ENCODE peak calls at places on chromosome 10, in six cellular contexts. M is GM23248, V is HCT116, D is IMR-90, C is hepatocyte, Y is H9. Q is an unnamed sample.

GRCh38 chr10:119197921-119198320 is 9.4 kb upstream of the GRK5 start:
- DNase-seq in D (peak; percentile 90), C (no peak), V (no peak), M (peak; percentile 86), Y (no peak), Q (no peak)

GRCh38 chr10:132130286-132131265 is 56.2 kb upstream of the DPYSL4 start:
- DNase-seq in V (no peak), C (no peak), D (no peak), Y (no peak), M (no peak), Q (no peak)

GRCh38 chr10:80204801-80205477 is 398 bp downstream of the ANXA11 start:
- DNase-seq in V (no peak), M (peak; percentile 66), Y (no peak), D (peak; percentile 30), C (peak; percentile 67), Q (no peak)

GRCh38 chr10:102781089-102781920 is 37.6 kb downstream of the WBP1L start:
- DNase-seq in Y (no peak), M (no peak), V (no peak), D (no peak), C (peak; percentile 32), Q (no peak)

GRCh38 chr10:14327535-14327934 is 3.2 kb downstream of the FRMD4A start:
- DNase-seq in M (no peak), V (no peak), D (no peak), C (no peak), Y (no peak), Q (no peak)

GRCh38 chr10:125823663-125824251 is 411 bp downstream of the BCCIP start:
- DNase-seq in M (peak; percentile 56), Y (no peak), D (peak; percentile 1), V (no peak), C (peak; percentile 25), Q (no peak)

GRCh38 chr10:128432423-128432822 is 306.2 kb upstream of the MKI67 start:
- DNase-seq in Y (no peak), V (no peak), D (no peak), M (no peak), C (no peak), Q (no peak)

GRCh38 chr10:30059209-30060107 is at the start of gene JCAD:
- DNase-seq in D (no peak), C (peak; percentile 79), V (no peak), M (peak; percentile 74), Y (peak; percentile 77), Q (peak; percentile 47)

GRCh38 chr10:80458638-80459037 is 4.5 kb downstream of the TSPAN14 start:
- DNase-seq in M (peak; percentile 36), C (no peak), Y (no peak), D (no peak), V (no peak), Q (no peak)

GRCh38 chr10:132103116-132103910 is 37.6 kb downstream of the JAKMIP3 start:
- DNase-seq in M (no peak), Y (no peak), V (no peak), C (no peak), D (no peak), Q (no peak)

DNA sequence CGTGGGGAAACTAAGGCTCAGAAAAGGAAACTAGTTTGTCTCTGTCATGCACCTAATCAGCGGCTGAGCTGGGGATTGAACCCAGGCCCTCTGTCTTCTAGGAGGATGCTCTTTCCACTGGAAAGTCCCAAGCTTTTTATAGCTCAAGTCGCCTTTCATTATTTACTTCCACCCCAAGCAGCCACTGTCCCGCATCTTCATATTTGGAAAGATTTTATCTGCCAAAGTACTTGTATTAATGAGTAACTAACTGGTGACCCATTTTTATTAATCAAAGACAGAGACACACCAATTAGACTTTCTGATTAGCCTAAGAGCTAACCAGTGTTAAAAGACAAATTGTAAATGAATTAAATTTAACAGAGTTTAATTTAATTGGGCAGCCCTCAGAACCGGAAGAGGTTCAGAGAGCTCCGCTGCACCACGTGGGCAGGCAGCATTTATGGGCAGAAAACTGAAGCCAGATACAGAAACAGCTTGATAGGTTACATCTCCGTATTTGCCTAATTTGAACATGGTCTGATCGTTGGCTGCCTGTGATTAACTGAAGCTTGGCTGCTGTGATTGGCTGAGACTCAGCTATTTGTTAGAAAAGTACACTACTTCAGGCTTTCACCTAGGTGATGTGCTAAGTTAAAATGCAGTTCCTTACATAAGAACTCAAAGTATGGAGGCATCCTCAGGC is 78.5 kb upstream of the PDCD4 start:
- DNase-seq in M (no peak), C (no peak), D (no peak), Y (no peak), V (no peak), Q (no peak)
- H3K4me2 ChIP-seq in M (no peak overlapping the region), C (no peak overlapping the region), D (no peak overlapping the region), Y (no peak overlapping the region), V (no peak overlapping the region), Q (no peak overlapping the region)

DNA sequence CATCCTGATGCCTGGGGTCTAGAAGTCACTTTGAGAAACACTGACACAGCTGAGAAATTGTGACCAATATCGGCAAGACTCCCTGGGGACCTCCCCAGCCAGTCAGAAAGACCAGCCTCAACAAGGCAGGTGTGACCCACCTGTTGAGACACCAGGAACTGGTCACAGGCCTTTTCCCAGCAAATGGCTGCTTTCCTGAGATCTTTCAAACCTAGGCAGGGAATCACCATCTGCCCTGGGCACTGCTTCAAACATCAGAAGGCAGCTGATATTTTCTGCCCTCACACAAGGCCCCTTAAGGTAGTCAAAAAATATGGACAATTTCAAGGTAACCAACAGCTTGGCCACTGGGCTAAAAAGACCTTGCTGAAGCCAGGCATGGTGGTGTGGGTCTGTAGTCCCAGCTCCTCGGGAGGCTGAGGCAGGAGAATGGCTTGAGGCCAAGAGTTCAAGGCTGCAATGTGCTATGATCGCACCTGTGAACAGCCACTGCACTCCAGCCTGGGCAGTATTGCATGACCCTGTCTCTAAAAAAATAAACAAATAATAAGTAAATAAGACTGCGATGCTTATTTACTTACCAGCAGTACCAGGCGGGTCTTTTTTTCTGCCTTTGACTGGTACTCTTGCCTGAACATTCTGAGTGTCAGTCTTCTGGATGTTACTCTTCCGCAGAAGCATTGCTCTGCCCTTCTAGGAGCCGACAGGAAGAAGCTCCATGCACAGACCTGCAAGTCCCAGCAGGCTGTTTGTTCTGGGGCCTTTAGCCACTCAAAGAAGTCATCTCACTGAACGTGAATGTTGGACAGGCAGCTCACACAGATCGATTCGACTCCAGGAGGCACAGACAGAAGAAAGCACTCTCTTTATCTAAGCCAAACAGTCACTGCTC is 59.7 kb downstream of the SORBS1 start:
- DNase-seq in C (no peak), M (no peak), V (no peak), Y (no peak), D (no peak), Q (no peak)
- H3K4me1 ChIP-seq in C (peaks cover 23% of the 10 kb centered on the region), M (peaks cover 11% of the 10 kb centered on the region), V (no peaks in the 10 kb centered on the region), Y (peaks cover 5% of the 10 kb centered on the region), D (no peaks in the 10 kb centered on the region), Q (no peaks in the 10 kb centered on the region)

DNA sequence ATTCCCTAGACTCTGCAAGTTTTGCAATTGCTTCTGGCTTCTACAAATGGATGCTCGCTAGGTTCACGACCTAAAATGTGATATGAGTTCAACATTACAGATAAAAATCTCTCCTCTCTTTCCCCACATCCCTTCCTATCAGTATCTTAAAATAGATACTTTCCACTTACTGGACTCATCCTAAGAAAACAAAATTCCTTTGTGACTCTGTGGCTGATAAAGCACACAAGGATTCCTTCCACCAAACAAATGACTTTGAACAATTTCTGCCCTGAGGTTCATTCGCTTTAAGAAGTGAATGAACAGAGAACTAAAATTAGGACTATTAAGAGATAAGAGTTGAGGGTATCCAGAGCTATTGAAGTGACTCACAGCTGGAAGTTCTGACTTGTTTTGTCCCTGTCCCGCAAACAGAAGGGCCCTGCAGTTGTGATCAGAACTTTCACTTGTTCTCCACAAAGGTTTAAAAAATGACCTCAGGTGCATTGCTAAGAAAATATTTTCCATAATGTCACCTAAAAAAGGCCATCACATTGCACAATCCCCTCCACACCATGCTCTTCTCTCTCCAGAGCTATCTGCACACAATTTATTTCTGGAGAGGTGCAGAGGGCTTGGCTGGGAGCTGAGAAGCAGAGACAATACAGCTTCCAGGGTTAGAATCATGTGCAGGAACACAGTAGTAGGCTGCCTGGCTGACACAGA is 96.1 kb downstream of the PIP4K2A start:
- DNase-seq in V (peak; percentile 39), M (peak; percentile 44), C (no peak), D (peak; percentile 69), Y (no peak), Q (peak; percentile 45)
- H3K4me2 ChIP-seq in V (peak overlapping the region; percentile 84), M (peak overlapping the region; percentile 53), C (no peak overlapping the region), D (peak overlapping the region; percentile 78), Y (no peak overlapping the region), Q (peak overlapping the region; percentile 63)

GRCh38 chr10:110699859-110700468 is 55.8 kb downstream of the RBM20 start:
- DNase-seq in V (no peak), D (no peak), M (no peak), C (no peak), Y (no peak), Q (no peak)
- H3K4me1 ChIP-seq in V (no peaks in the 10 kb centered on the region), D (no peaks in the 10 kb centered on the region), M (no peaks in the 10 kb centered on the region), C (no peaks in the 10 kb centered on the region), Y (peaks cover 5% of the 10 kb centered on the region), Q (no peaks in the 10 kb centered on the region)

GRCh38 chr10:109374215-109374614 is 549.1 kb downstream of the XPNPEP1 start:
- DNase-seq in Y (no peak), D (peak; percentile 78), M (peak; percentile 87), V (no peak), C (no peak), Q (no peak)
- H3K4me2 ChIP-seq in Y (no peak overlapping the region), D (no peak overlapping the region), M (peak overlapping the region; percentile 14), V (no peak overlapping the region), C (no peak overlapping the region), Q (no peak overlapping the region)

GRCh38 chr10:70391654-70392053 is 9.2 kb upstream of the LRRC20 start:
- DNase-seq in Y (no peak), V (no peak), M (no peak), C (no peak), D (no peak), Q (no peak)
- H3K4me1 ChIP-seq in Y (peaks cover 3% of the 10 kb centered on the region), V (peaks cover 15% of the 10 kb centered on the region), M (peaks cover 5% of the 10 kb centered on the region), C (peaks cover 2% of the 10 kb centered on the region), D (no peaks in the 10 kb centered on the region), Q (no peaks in the 10 kb centered on the region)

GRCh38 chr10:35838080-35838479 is 196.0 kb upstream of the FZD8 start:
- DNase-seq in M (no peak), V (no peak), D (no peak), C (no peak), Y (no peak), Q (no peak)

GRCh38 chr10:35835545-35835944 is 193.4 kb upstream of the FZD8 start:
- DNase-seq in M (no peak), D (no peak), Y (no peak), C (no peak), V (no peak), Q (no peak)

DNA sequence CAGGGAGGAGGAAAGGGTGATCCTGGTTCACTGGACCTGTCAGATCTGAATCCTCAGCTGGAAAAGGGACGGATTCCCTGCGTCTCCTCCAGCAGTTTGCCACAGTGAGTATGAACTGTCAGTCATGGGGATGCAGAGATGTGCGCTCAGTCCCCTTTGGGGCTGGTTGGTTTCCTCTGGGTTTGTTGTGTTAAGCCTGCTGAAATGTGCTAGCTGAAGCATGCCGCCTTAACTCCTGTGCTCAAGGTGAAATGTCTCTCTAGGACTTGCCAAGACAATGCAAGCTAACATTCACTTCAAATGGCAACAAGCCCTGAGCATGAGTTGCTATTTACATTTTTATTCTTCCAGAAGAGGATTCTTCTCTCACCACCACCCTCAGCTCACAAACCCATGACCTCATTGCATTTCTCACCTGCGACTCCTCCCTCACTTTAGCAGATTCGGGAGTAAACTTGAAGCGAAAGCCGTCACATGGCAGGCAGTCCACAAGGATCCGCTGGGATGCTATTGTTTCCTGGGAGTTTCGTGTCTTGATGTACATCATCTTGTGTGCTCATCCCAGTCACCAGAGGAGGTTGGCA is 192.9 kb upstream of the FZD8 start:
- DNase-seq in M (no peak), D (no peak), C (no peak), V (no peak), Y (no peak), Q (no peak)
- H3K4me2 ChIP-seq in M (no peak overlapping the region), D (no peak overlapping the region), C (no peak overlapping the region), V (no peak overlapping the region), Y (no peak overlapping the region), Q (no peak overlapping the region)

GRCh38 chr10:100022403-100022802 is 12.7 kb upstream of the DNMBP start:
- DNase-seq in C (no peak), V (no peak), Y (no peak), D (peak; percentile 65), M (peak; percentile 29), Q (no peak)
- H3K4me1 ChIP-seq in C (peaks cover 11% of the 10 kb centered on the region), V (peaks cover 31% of the 10 kb centered on the region), Y (no peaks in the 10 kb centered on the region), D (no peaks in the 10 kb centered on the region), M (no peaks in the 10 kb centered on the region), Q (peaks cover 58% of the 10 kb centered on the region)

Q was measured in A549.